ENCODE peak calls at places on chromosome 2, in nine cellular contexts. T, F, D, W, I, N, O, Z and M are unnamed samples.

GRCh38 chr2:28666496-28667184 is 85.0 kb upstream of the PPP1CB start:
- DNase-seq in T (no peak), F (no peak), D (no peak), W (no peak), I (no peak), N (no peak), O (no peak), Z (no peak), M (peak)

GRCh38 chr2:201362396-201362795 is 5.3 kb upstream of the FLACC1 start:
- DNase-seq in T (no peak), F (no peak), D (no peak), W (no peak), I (no peak), N (no peak), O (no peak), Z (no peak), M (no peak)

GRCh38 chr2:232492236-232492848 is 4.7 kb upstream of the ECEL1 start:
- DNase-seq in T (no peak), F (no peak), D (no peak), W (no peak), I (no peak), N (no peak), O (no peak), Z (no peak), M (no peak)

GRCh38 chr2:195408196-195408595 is 248.8 kb upstream of the SLC39A10 start:
- DNase-seq in T (no peak), F (no peak), D (no peak), W (no peak), I (no peak), N (no peak), O (no peak), Z (no peak), M (no peak)

GRCh38 chr2:26299488-26300092 is 46.4 kb upstream of the SELENOI start:
- DNase-seq in T (no peak), F (peak), D (no peak), W (no peak), I (no peak), N (no peak), O (peak), Z (no peak), M (peak)

GRCh38 chr2:226799976-226800940 is 638 bp upstream of the IRS1 start:
- DNase-seq in T (no peak), F (peak), D (no peak), W (no peak), I (no peak), N (no peak), O (peak), Z (no peak), M (peak)

GRCh38 chr2:175595139-175595538 is 406.9 kb downstream of the LNPK start:
- DNase-seq in T (no peak), F (no peak), D (no peak), W (no peak), I (no peak), N (no peak), O (no peak), Z (no peak), M (no peak)

GRCh38 chr2:228066416-228066815 is 115.1 kb downstream of the SPHKAP start:
- DNase-seq in T (no peak), F (no peak), D (no peak), W (no peak), I (no peak), N (no peak), O (no peak), Z (no peak), M (no peak)

GRCh38 chr2:69767034-69767433 is 25.1 kb downstream of the ANXA4 start:
- DNase-seq in T (no peak), F (peak), D (no peak), W (no peak), I (no peak), N (no peak), O (no peak), Z (no peak), M (peak)

GRCh38 chr2:28960401-28960800 is 20.7 kb upstream of the TOGARAM2 start:
- DNase-seq in T (no peak), F (no peak), D (no peak), W (no peak), I (no peak), N (no peak), O (no peak), Z (no peak), M (no peak)

GRCh38 chr2:48249093-48249492 is 280.9 kb upstream of the STON1 start:
- DNase-seq in T (no peak), F (peak), D (no peak), W (no peak), I (no peak), N (no peak), O (no peak), Z (no peak), M (peak)

GRCh38 chr2:193187816-193188215 is 993.1 kb upstream of the TMEFF2 start:
- DNase-seq in T (no peak), F (no peak), D (no peak), W (no peak), I (no peak), N (no peak), O (no peak), Z (no peak), M (no peak)

GRCh38 chr2:122535960-122536517 is 780.6 kb downstream of the TSN start:
- DNase-seq in T (no peak), F (no peak), D (no peak), W (no peak), I (no peak), N (no peak), O (no peak), Z (no peak), M (no peak)

GRCh38 chr2:229416116-229416694 is 145.1 kb upstream of the PID1 start:
- DNase-seq in T (no peak), F (peak), D (no peak), W (no peak), I (no peak), N (no peak), O (peak), Z (no peak), M (peak)

GRCh38 chr2:10028988-10029874 is 14.1 kb upstream of the KLF11 start:
- DNase-seq in T (no peak), F (no peak), D (peak), W (peak), I (no peak), N (peak), O (peak), Z (peak), M (no peak)

GRCh38 chr2:240595381-240596079 is 9.0 kb downstream of the CAPN10 start:
- DNase-seq in T (no peak), F (peak), D (peak), W (no peak), I (no peak), N (no peak), O (peak), Z (no peak), M (no peak)